ENCODE peak calls at places on chromosomes 13 and 19, in eight cellular contexts. One of them, this sample, is unnamed.

GRCh38 chr19:13502231-13502630 is 4.0 kb downstream of the CACNA1A start:
- DNase-seq in stimulated activated CD4-positive, alpha-beta T cell treated with anti-CD3 and anti-CD28 coated beads, TNF-alpha, amount 100 ng/mL, for 1 hour: no peak
- DNase-seq in ELR: no peak
- DNase-seq in pons: no peak
- DNase-seq in stimulated activated CD8-positive, alpha-beta memory T cell treated with anti-CD3 and anti-CD28 coated beads, Interleukin-15, amount 100 ng/mL, for 24 hours: no peak
- DNase-seq in cardiac muscle cell: no peak
- DNase-seq in SJSA1: no peak
- DNase-seq in NCI-H510A treated with DMSO at 0.1 percent for 48 hours: no peak
- DNase-seq in this sample: no peak

GRCh38 chr13:68064371-68064770 is 834.2 kb upstream of the PCDH9 start:
- DNase-seq in stimulated activated CD4-positive, alpha-beta T cell treated with anti-CD3 and anti-CD28 coated beads, TNF-alpha, amount 100 ng/mL, for 1 hour: no peak
- DNase-seq in ELR: no peak
- DNase-seq in pons: no peak
- DNase-seq in stimulated activated CD8-positive, alpha-beta memory T cell treated with anti-CD3 and anti-CD28 coated beads, Interleukin-15, amount 100 ng/mL, for 24 hours: no peak
- DNase-seq in cardiac muscle cell: no peak
- DNase-seq in SJSA1: no peak
- DNase-seq in NCI-H510A treated with DMSO at 0.1 percent for 48 hours: no peak
- DNase-seq in this sample: no peak

GRCh38 chr19:33794578-33795369 is 1.9 kb upstream of the KCTD15 start:
- DNase-seq in stimulated activated CD4-positive, alpha-beta T cell treated with anti-CD3 and anti-CD28 coated beads, TNF-alpha, amount 100 ng/mL, for 1 hour: no peak
- DNase-seq in ELR: no peak
- DNase-seq in pons: no peak
- DNase-seq in stimulated activated CD8-positive, alpha-beta memory T cell treated with anti-CD3 and anti-CD28 coated beads, Interleukin-15, amount 100 ng/mL, for 24 hours: no peak
- DNase-seq in cardiac muscle cell: no peak
- DNase-seq in SJSA1: no peak
- DNase-seq in NCI-H510A treated with DMSO at 0.1 percent for 48 hours: peak
- DNase-seq in this sample: peak

GRCh38 chr19:4909172-4909896 is at the start of gene UHRF1:
- DNase-seq in stimulated activated CD4-positive, alpha-beta T cell treated with anti-CD3 and anti-CD28 coated beads, TNF-alpha, amount 100 ng/mL, for 1 hour: no peak
- DNase-seq in ELR: peak
- DNase-seq in pons: no peak
- DNase-seq in stimulated activated CD8-positive, alpha-beta memory T cell treated with anti-CD3 and anti-CD28 coated beads, Interleukin-15, amount 100 ng/mL, for 24 hours: peak
- DNase-seq in cardiac muscle cell: peak
- DNase-seq in SJSA1: peak
- DNase-seq in NCI-H510A treated with DMSO at 0.1 percent for 48 hours: no peak
- DNase-seq in this sample: peak

GRCh38 chr19:47494211-47494547 is 10.2 kb upstream of the KPTN start:
- DNase-seq in stimulated activated CD4-positive, alpha-beta T cell treated with anti-CD3 and anti-CD28 coated beads, TNF-alpha, amount 100 ng/mL, for 1 hour: no peak
- DNase-seq in ELR: no peak
- DNase-seq in pons: no peak
- DNase-seq in stimulated activated CD8-positive, alpha-beta memory T cell treated with anti-CD3 and anti-CD28 coated beads, Interleukin-15, amount 100 ng/mL, for 24 hours: no peak
- DNase-seq in cardiac muscle cell: no peak
- DNase-seq in SJSA1: no peak
- DNase-seq in NCI-H510A treated with DMSO at 0.1 percent for 48 hours: no peak
- DNase-seq in this sample: no peak

GRCh38 chr13:91347996-91348905 is 764 bp downstream of the MIR17HG start:
- DNase-seq in stimulated activated CD4-positive, alpha-beta T cell treated with anti-CD3 and anti-CD28 coated beads, TNF-alpha, amount 100 ng/mL, for 1 hour: peak
- DNase-seq in ELR: peak
- DNase-seq in pons: no peak
- DNase-seq in stimulated activated CD8-positive, alpha-beta memory T cell treated with anti-CD3 and anti-CD28 coated beads, Interleukin-15, amount 100 ng/mL, for 24 hours: peak
- DNase-seq in cardiac muscle cell: peak
- DNase-seq in SJSA1: peak
- DNase-seq in NCI-H510A treated with DMSO at 0.1 percent for 48 hours: no peak
- DNase-seq in this sample: peak

GRCh38 chr13:29369060-29369743 is 226.3 kb downstream of the SLC7A1 start:
- DNase-seq in stimulated activated CD4-positive, alpha-beta T cell treated with anti-CD3 and anti-CD28 coated beads, TNF-alpha, amount 100 ng/mL, for 1 hour: no peak
- DNase-seq in ELR: peak
- DNase-seq in pons: peak
- DNase-seq in stimulated activated CD8-positive, alpha-beta memory T cell treated with anti-CD3 and anti-CD28 coated beads, Interleukin-15, amount 100 ng/mL, for 24 hours: no peak
- DNase-seq in cardiac muscle cell: peak
- DNase-seq in SJSA1: peak
- DNase-seq in NCI-H510A treated with DMSO at 0.1 percent for 48 hours: peak
- DNase-seq in this sample: no peak

GRCh38 chr19:18659281-18660050 is 22.6 kb downstream of the KLHL26 start:
- DNase-seq in stimulated activated CD4-positive, alpha-beta T cell treated with anti-CD3 and anti-CD28 coated beads, TNF-alpha, amount 100 ng/mL, for 1 hour: no peak
- DNase-seq in ELR: peak
- DNase-seq in pons: peak
- DNase-seq in stimulated activated CD8-positive, alpha-beta memory T cell treated with anti-CD3 and anti-CD28 coated beads, Interleukin-15, amount 100 ng/mL, for 24 hours: no peak
- DNase-seq in cardiac muscle cell: no peak
- DNase-seq in SJSA1: no peak
- DNase-seq in NCI-H510A treated with DMSO at 0.1 percent for 48 hours: no peak
- DNase-seq in this sample: peak

GRCh38 chr13:77065456-77066147 is 38.6 kb upstream of the FBXL3 start:
- DNase-seq in stimulated activated CD4-positive, alpha-beta T cell treated with anti-CD3 and anti-CD28 coated beads, TNF-alpha, amount 100 ng/mL, for 1 hour: no peak
- DNase-seq in ELR: no peak
- DNase-seq in pons: peak
- DNase-seq in stimulated activated CD8-positive, alpha-beta memory T cell treated with anti-CD3 and anti-CD28 coated beads, Interleukin-15, amount 100 ng/mL, for 24 hours: no peak
- DNase-seq in cardiac muscle cell: no peak
- DNase-seq in SJSA1: no peak
- DNase-seq in NCI-H510A treated with DMSO at 0.1 percent for 48 hours: no peak
- DNase-seq in this sample: no peak

GRCh38 chr13:104408733-104409132 is 1342.5 kb upstream of the SLC10A2 start:
- DNase-seq in stimulated activated CD4-positive, alpha-beta T cell treated with anti-CD3 and anti-CD28 coated beads, TNF-alpha, amount 100 ng/mL, for 1 hour: no peak
- DNase-seq in ELR: peak
- DNase-seq in pons: no peak
- DNase-seq in stimulated activated CD8-positive, alpha-beta memory T cell treated with anti-CD3 and anti-CD28 coated beads, Interleukin-15, amount 100 ng/mL, for 24 hours: no peak
- DNase-seq in cardiac muscle cell: no peak
- DNase-seq in SJSA1: no peak
- DNase-seq in NCI-H510A treated with DMSO at 0.1 percent for 48 hours: no peak
- DNase-seq in this sample: no peak

GRCh38 chr19:36418287-36419001 is at the start of gene ZFP82:
- DNase-seq in stimulated activated CD4-positive, alpha-beta T cell treated with anti-CD3 and anti-CD28 coated beads, TNF-alpha, amount 100 ng/mL, for 1 hour: peak
- DNase-seq in ELR: peak
- DNase-seq in pons: peak
- DNase-seq in stimulated activated CD8-positive, alpha-beta memory T cell treated with anti-CD3 and anti-CD28 coated beads, Interleukin-15, amount 100 ng/mL, for 24 hours: peak
- DNase-seq in cardiac muscle cell: peak
- DNase-seq in SJSA1: peak
- DNase-seq in NCI-H510A treated with DMSO at 0.1 percent for 48 hours: peak
- DNase-seq in this sample: peak

GRCh38 chr13:42116225-42116624 is 67.8 kb downstream of the DGKH start:
- DNase-seq in stimulated activated CD4-positive, alpha-beta T cell treated with anti-CD3 and anti-CD28 coated beads, TNF-alpha, amount 100 ng/mL, for 1 hour: no peak
- DNase-seq in ELR: no peak
- DNase-seq in pons: no peak
- DNase-seq in stimulated activated CD8-positive, alpha-beta memory T cell treated with anti-CD3 and anti-CD28 coated beads, Interleukin-15, amount 100 ng/mL, for 24 hours: no peak
- DNase-seq in cardiac muscle cell: no peak
- DNase-seq in SJSA1: no peak
- DNase-seq in NCI-H510A treated with DMSO at 0.1 percent for 48 hours: no peak
- DNase-seq in this sample: no peak

GRCh38 chr19:294819-295686 is 3.9 kb upstream of the PLPP2 start:
- DNase-seq in stimulated activated CD4-positive, alpha-beta T cell treated with anti-CD3 and anti-CD28 coated beads, TNF-alpha, amount 100 ng/mL, for 1 hour: no peak
- DNase-seq in ELR: peak
- DNase-seq in pons: no peak
- DNase-seq in stimulated activated CD8-positive, alpha-beta memory T cell treated with anti-CD3 and anti-CD28 coated beads, Interleukin-15, amount 100 ng/mL, for 24 hours: no peak
- DNase-seq in cardiac muscle cell: peak
- DNase-seq in SJSA1: no peak
- DNase-seq in NCI-H510A treated with DMSO at 0.1 percent for 48 hours: peak
- DNase-seq in this sample: peak

GRCh38 chr13:110944121-110944967 is 29.5 kb upstream of the ANKRD10 start:
- DNase-seq in stimulated activated CD4-positive, alpha-beta T cell treated with anti-CD3 and anti-CD28 coated beads, TNF-alpha, amount 100 ng/mL, for 1 hour: no peak
- DNase-seq in ELR: peak
- DNase-seq in pons: no peak
- DNase-seq in stimulated activated CD8-positive, alpha-beta memory T cell treated with anti-CD3 and anti-CD28 coated beads, Interleukin-15, amount 100 ng/mL, for 24 hours: no peak
- DNase-seq in cardiac muscle cell: peak
- DNase-seq in SJSA1: peak
- DNase-seq in NCI-H510A treated with DMSO at 0.1 percent for 48 hours: peak
- DNase-seq in this sample: peak

GRCh38 chr13:106599875-106600797 is 32.2 kb upstream of the ARGLU1 start:
- DNase-seq in stimulated activated CD4-positive, alpha-beta T cell treated with anti-CD3 and anti-CD28 coated beads, TNF-alpha, amount 100 ng/mL, for 1 hour: no peak
- DNase-seq in ELR: peak
- DNase-seq in pons: no peak
- DNase-seq in stimulated activated CD8-positive, alpha-beta memory T cell treated with anti-CD3 and anti-CD28 coated beads, Interleukin-15, amount 100 ng/mL, for 24 hours: no peak
- DNase-seq in cardiac muscle cell: no peak
- DNase-seq in SJSA1: peak
- DNase-seq in NCI-H510A treated with DMSO at 0.1 percent for 48 hours: no peak
- DNase-seq in this sample: no peak

GRCh38 chr13:76533251-76533650 is 353.0 kb downstream of the KCTD12 start:
- DNase-seq in stimulated activated CD4-positive, alpha-beta T cell treated with anti-CD3 and anti-CD28 coated beads, TNF-alpha, amount 100 ng/mL, for 1 hour: no peak
- DNase-seq in ELR: peak
- DNase-seq in pons: no peak
- DNase-seq in stimulated activated CD8-positive, alpha-beta memory T cell treated with anti-CD3 and anti-CD28 coated beads, Interleukin-15, amount 100 ng/mL, for 24 hours: no peak
- DNase-seq in cardiac muscle cell: no peak
- DNase-seq in SJSA1: no peak
- DNase-seq in NCI-H510A treated with DMSO at 0.1 percent for 48 hours: no peak
- DNase-seq in this sample: no peak

GRCh38 chr13:113848431-113849260 is 15.2 kb downstream of the GAS6 start:
- DNase-seq in stimulated activated CD4-positive, alpha-beta T cell treated with anti-CD3 and anti-CD28 coated beads, TNF-alpha, amount 100 ng/mL, for 1 hour: no peak
- DNase-seq in ELR: no peak
- DNase-seq in pons: no peak
- DNase-seq in stimulated activated CD8-positive, alpha-beta memory T cell treated with anti-CD3 and anti-CD28 coated beads, Interleukin-15, amount 100 ng/mL, for 24 hours: no peak
- DNase-seq in cardiac muscle cell: no peak
- DNase-seq in SJSA1: no peak
- DNase-seq in NCI-H510A treated with DMSO at 0.1 percent for 48 hours: no peak
- DNase-seq in this sample: peak

GRCh38 chr19:3708207-3708931 is at the start of gene TJP3:
- DNase-seq in stimulated activated CD4-positive, alpha-beta T cell treated with anti-CD3 and anti-CD28 coated beads, TNF-alpha, amount 100 ng/mL, for 1 hour: no peak
- DNase-seq in ELR: peak
- DNase-seq in pons: no peak
- DNase-seq in stimulated activated CD8-positive, alpha-beta memory T cell treated with anti-CD3 and anti-CD28 coated beads, Interleukin-15, amount 100 ng/mL, for 24 hours: no peak
- DNase-seq in cardiac muscle cell: no peak
- DNase-seq in SJSA1: no peak
- DNase-seq in NCI-H510A treated with DMSO at 0.1 percent for 48 hours: peak
- DNase-seq in this sample: no peak

GRCh38 chr13:106568225-106569003 is 477 bp upstream of the ARGLU1 start:
- DNase-seq in stimulated activated CD4-positive, alpha-beta T cell treated with anti-CD3 and anti-CD28 coated beads, TNF-alpha, amount 100 ng/mL, for 1 hour: no peak
- DNase-seq in ELR: no peak
- DNase-seq in pons: peak
- DNase-seq in stimulated activated CD8-positive, alpha-beta memory T cell treated with anti-CD3 and anti-CD28 coated beads, Interleukin-15, amount 100 ng/mL, for 24 hours: no peak
- DNase-seq in cardiac muscle cell: no peak
- DNase-seq in SJSA1: no peak
- DNase-seq in NCI-H510A treated with DMSO at 0.1 percent for 48 hours: no peak
- DNase-seq in this sample: no peak

GRCh38 chr13:29454931-29455481 is 140.5 kb downstream of the SLC7A1 start:
- DNase-seq in stimulated activated CD4-positive, alpha-beta T cell treated with anti-CD3 and anti-CD28 coated beads, TNF-alpha, amount 100 ng/mL, for 1 hour: no peak
- DNase-seq in ELR: peak
- DNase-seq in pons: no peak
- DNase-seq in stimulated activated CD8-positive, alpha-beta memory T cell treated with anti-CD3 and anti-CD28 coated beads, Interleukin-15, amount 100 ng/mL, for 24 hours: no peak
- DNase-seq in cardiac muscle cell: no peak
- DNase-seq in SJSA1: peak
- DNase-seq in NCI-H510A treated with DMSO at 0.1 percent for 48 hours: no peak
- DNase-seq in this sample: peak

GRCh38 chr19:12872941-12873890 is 8.0 kb downstream of the DNASE2 start:
- DNase-seq in stimulated activated CD4-positive, alpha-beta T cell treated with anti-CD3 and anti-CD28 coated beads, TNF-alpha, amount 100 ng/mL, for 1 hour: no peak
- DNase-seq in ELR: peak
- DNase-seq in pons: no peak
- DNase-seq in stimulated activated CD8-positive, alpha-beta memory T cell treated with anti-CD3 and anti-CD28 coated beads, Interleukin-15, amount 100 ng/mL, for 24 hours: no peak
- DNase-seq in cardiac muscle cell: no peak
- DNase-seq in SJSA1: no peak
- DNase-seq in NCI-H510A treated with DMSO at 0.1 percent for 48 hours: no peak
- DNase-seq in this sample: peak

GRCh38 chr13:110183925-110184324 is 123.0 kb downstream of the COL4A1 start:
- DNase-seq in stimulated activated CD4-positive, alpha-beta T cell treated with anti-CD3 and anti-CD28 coated beads, TNF-alpha, amount 100 ng/mL, for 1 hour: no peak
- DNase-seq in ELR: no peak
- DNase-seq in pons: no peak
- DNase-seq in stimulated activated CD8-positive, alpha-beta memory T cell treated with anti-CD3 and anti-CD28 coated beads, Interleukin-15, amount 100 ng/mL, for 24 hours: no peak
- DNase-seq in cardiac muscle cell: no peak
- DNase-seq in SJSA1: peak
- DNase-seq in NCI-H510A treated with DMSO at 0.1 percent for 48 hours: no peak
- DNase-seq in this sample: peak

GRCh38 chr13:23656637-23657036 is 86.4 kb downstream of the TNFRSF19 start:
- DNase-seq in stimulated activated CD4-positive, alpha-beta T cell treated with anti-CD3 and anti-CD28 coated beads, TNF-alpha, amount 100 ng/mL, for 1 hour: no peak
- DNase-seq in ELR: no peak
- DNase-seq in pons: peak
- DNase-seq in stimulated activated CD8-positive, alpha-beta memory T cell treated with anti-CD3 and anti-CD28 coated beads, Interleukin-15, amount 100 ng/mL, for 24 hours: no peak
- DNase-seq in cardiac muscle cell: no peak
- DNase-seq in SJSA1: no peak
- DNase-seq in NCI-H510A treated with DMSO at 0.1 percent for 48 hours: peak
- DNase-seq in this sample: no peak